ENCODE peak calls at places on chromosomes 3 and 15, in five cellular contexts. One of them, this sample, is unnamed.

GRCh38 chr3:51099794-51100542 is 285.1 kb upstream of the MANF start:
- DNase-seq in activated B cell treated with CpG ODN at 0.5 μM for 24 hours: no peak
- DNase-seq in IMR-90: peak
- DNase-seq in body of pancreas: peak
- DNase-seq in neural crest cell: peak
- DNase-seq in this sample: no peak

GRCh38 chr3:188234172-188234571 is 80.2 kb downstream of the LPP start:
- DNase-seq in neural crest cell: no peak
- DNase-seq in activated B cell treated with CpG ODN at 0.5 μM for 24 hours: no peak
- DNase-seq in IMR-90: peak
- DNase-seq in body of pancreas: no peak
- DNase-seq in this sample: no peak

GRCh38 chr3:195012571-195012970 is 258.4 kb downstream of the XXYLT1 start:
- DNase-seq in IMR-90: no peak
- DNase-seq in body of pancreas: no peak
- DNase-seq in neural crest cell: no peak
- DNase-seq in activated B cell treated with CpG ODN at 0.5 μM for 24 hours: no peak
- DNase-seq in this sample: no peak

GRCh38 chr15:80769471-80770355 is 9.5 kb upstream of the CEMIP start:
- DNase-seq in activated B cell treated with CpG ODN at 0.5 μM for 24 hours: no peak
- DNase-seq in neural crest cell: no peak
- DNase-seq in body of pancreas: no peak
- DNase-seq in IMR-90: no peak
- DNase-seq in this sample: no peak

GRCh38 chr3:190092250-190092649 is 28.4 kb downstream of the P3H2 start:
- DNase-seq in body of pancreas: no peak
- DNase-seq in activated B cell treated with CpG ODN at 0.5 μM for 24 hours: no peak
- DNase-seq in neural crest cell: no peak
- DNase-seq in IMR-90: peak
- DNase-seq in this sample: no peak

GRCh38 chr15:69729167-69729748 is 276.6 kb downstream of the RPLP1 start:
- DNase-seq in neural crest cell: peak
- DNase-seq in IMR-90: peak
- DNase-seq in body of pancreas: peak
- DNase-seq in activated B cell treated with CpG ODN at 0.5 μM for 24 hours: peak
- DNase-seq in this sample: no peak

GRCh38 chr15:89772933-89773583 is 3.1 kb upstream of the MESP2 start:
- DNase-seq in body of pancreas: peak
- DNase-seq in IMR-90: peak
- DNase-seq in neural crest cell: no peak
- DNase-seq in activated B cell treated with CpG ODN at 0.5 μM for 24 hours: no peak
- DNase-seq in this sample: no peak

GRCh38 chr3:85303156-85303555 is 344.4 kb downstream of the CADM2 start:
- DNase-seq in IMR-90: no peak
- DNase-seq in neural crest cell: no peak
- DNase-seq in body of pancreas: no peak
- DNase-seq in activated B cell treated with CpG ODN at 0.5 μM for 24 hours: no peak
- DNase-seq in this sample: no peak

GRCh38 chr3:157614896-157615295 is 111.7 kb upstream of the VEPH1 start:
- DNase-seq in neural crest cell: no peak
- DNase-seq in IMR-90: no peak
- DNase-seq in body of pancreas: no peak
- DNase-seq in activated B cell treated with CpG ODN at 0.5 μM for 24 hours: no peak
- DNase-seq in this sample: no peak

GRCh38 chr3:23966308-23966707 is 21.2 kb downstream of the NR1D2 start:
- DNase-seq in body of pancreas: no peak
- DNase-seq in activated B cell treated with CpG ODN at 0.5 μM for 24 hours: no peak
- DNase-seq in IMR-90: peak
- DNase-seq in neural crest cell: no peak
- DNase-seq in this sample: no peak

GRCh38 chr3:30085486-30085885 is 520.9 kb upstream of the TGFBR2 start:
- DNase-seq in neural crest cell: no peak
- DNase-seq in body of pancreas: no peak
- DNase-seq in IMR-90: no peak
- DNase-seq in activated B cell treated with CpG ODN at 0.5 μM for 24 hours: no peak
- DNase-seq in this sample: no peak

GRCh38 chr3:71436337-71436736 is 147.2 kb downstream of the FOXP1 start:
- DNase-seq in IMR-90: no peak
- DNase-seq in activated B cell treated with CpG ODN at 0.5 μM for 24 hours: no peak
- DNase-seq in body of pancreas: no peak
- DNase-seq in neural crest cell: no peak
- DNase-seq in this sample: no peak

GRCh38 chr3:177642482-177643163 is 445.3 kb upstream of the TBL1XR1 start:
- DNase-seq in IMR-90: no peak
- DNase-seq in neural crest cell: no peak
- DNase-seq in activated B cell treated with CpG ODN at 0.5 μM for 24 hours: no peak
- DNase-seq in body of pancreas: no peak
- DNase-seq in this sample: no peak

GRCh38 chr15:31214864-31215489 is 111.7 kb upstream of the KLF13 start:
- DNase-seq in neural crest cell: no peak
- DNase-seq in IMR-90: no peak
- DNase-seq in activated B cell treated with CpG ODN at 0.5 μM for 24 hours: no peak
- DNase-seq in body of pancreas: peak
- DNase-seq in this sample: no peak

GRCh38 chr3:14620512-14620911 is 31.1 kb upstream of the CCDC174 start:
- DNase-seq in IMR-90: no peak
- DNase-seq in activated B cell treated with CpG ODN at 0.5 μM for 24 hours: no peak
- DNase-seq in neural crest cell: peak
- DNase-seq in body of pancreas: peak
- DNase-seq in this sample: no peak

GRCh38 chr15:40762919-40763800 is 708 bp upstream of the GCHFR start:
- DNase-seq in activated B cell treated with CpG ODN at 0.5 μM for 24 hours: peak
- DNase-seq in neural crest cell: no peak
- DNase-seq in body of pancreas: peak
- DNase-seq in IMR-90: peak
- DNase-seq in this sample: no peak

GRCh38 chr15:63890617-63891016 is 56.9 kb upstream of the HERC1 start:
- DNase-seq in IMR-90: no peak
- DNase-seq in activated B cell treated with CpG ODN at 0.5 μM for 24 hours: no peak
- DNase-seq in body of pancreas: no peak
- DNase-seq in neural crest cell: no peak
- DNase-seq in this sample: no peak

GRCh38 chr15:27681038-27681437 is 418.1 kb downstream of the OCA2 start:
- DNase-seq in neural crest cell: no peak
- DNase-seq in body of pancreas: peak
- DNase-seq in activated B cell treated with CpG ODN at 0.5 μM for 24 hours: no peak
- DNase-seq in IMR-90: no peak
- DNase-seq in this sample: no peak

GRCh38 chr15:89360294-89360971 is 25.8 kb upstream of the POLG start:
- DNase-seq in IMR-90: no peak
- DNase-seq in activated B cell treated with CpG ODN at 0.5 μM for 24 hours: no peak
- DNase-seq in neural crest cell: no peak
- DNase-seq in body of pancreas: no peak
- DNase-seq in this sample: no peak

GRCh38 chr3:182178488-182179200 is 466.9 kb downstream of the SOX2 start:
- DNase-seq in IMR-90: no peak
- DNase-seq in body of pancreas: no peak
- DNase-seq in neural crest cell: no peak
- DNase-seq in activated B cell treated with CpG ODN at 0.5 μM for 24 hours: no peak
- DNase-seq in this sample: no peak

DNA sequence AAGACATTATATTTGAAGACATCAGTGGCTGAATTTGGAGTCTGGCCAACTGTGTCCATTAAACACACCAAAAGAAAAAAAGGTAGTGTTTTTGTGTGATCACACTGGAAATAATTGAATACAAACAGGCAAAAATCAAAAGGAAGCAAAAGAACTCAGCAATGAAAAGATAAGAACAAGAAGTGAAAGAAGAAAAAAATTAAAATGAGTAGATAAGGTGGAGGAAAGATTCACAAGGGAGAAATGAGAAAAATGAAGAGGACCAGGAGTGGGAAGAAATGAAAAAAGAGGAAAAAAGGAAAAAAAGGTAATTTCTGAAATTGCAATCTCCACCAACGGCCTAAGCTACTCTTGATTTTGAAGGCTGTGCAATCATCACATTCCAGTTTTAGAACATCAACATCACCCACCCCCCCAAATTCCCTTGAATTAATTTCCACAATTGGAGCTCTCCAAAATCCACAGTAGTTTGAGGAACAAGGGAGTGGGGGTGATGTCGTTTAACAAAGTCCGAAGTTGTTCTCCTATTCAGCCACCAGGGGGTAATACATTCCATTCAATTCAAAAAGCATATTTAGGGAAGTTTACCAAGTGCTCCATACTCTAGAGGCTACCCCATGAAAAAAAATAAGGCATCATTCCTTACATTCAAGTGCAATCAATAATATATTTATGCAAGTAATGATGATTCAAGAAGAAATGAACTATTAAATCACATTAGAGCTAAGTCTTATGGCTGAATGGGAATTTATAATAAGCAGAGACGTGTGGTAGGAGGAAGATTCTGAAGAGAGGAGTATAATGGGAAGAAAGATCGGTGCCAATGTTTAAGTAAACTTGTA is 37.4 kb downstream of the ZNF860 start:
- DNase-seq in activated B cell treated with CpG ODN at 0.5 μM for 24 hours: no peak
- DNase-seq in body of pancreas: no peak
- DNase-seq in neural crest cell: no peak
- DNase-seq in IMR-90: peak
- DNase-seq in this sample: no peak
- TF ChIP-seq CTCF in activated B cell treated with CpG ODN at 0.5 μM for 24 hours: no peak
- TF ChIP-seq CTCF in body of pancreas: peak
- TF ChIP-seq CTCF in neural crest cell: peak
- TF ChIP-seq CTCF in IMR-90: peak
- TF ChIP-seq CTCF in this sample: peak

DNA sequence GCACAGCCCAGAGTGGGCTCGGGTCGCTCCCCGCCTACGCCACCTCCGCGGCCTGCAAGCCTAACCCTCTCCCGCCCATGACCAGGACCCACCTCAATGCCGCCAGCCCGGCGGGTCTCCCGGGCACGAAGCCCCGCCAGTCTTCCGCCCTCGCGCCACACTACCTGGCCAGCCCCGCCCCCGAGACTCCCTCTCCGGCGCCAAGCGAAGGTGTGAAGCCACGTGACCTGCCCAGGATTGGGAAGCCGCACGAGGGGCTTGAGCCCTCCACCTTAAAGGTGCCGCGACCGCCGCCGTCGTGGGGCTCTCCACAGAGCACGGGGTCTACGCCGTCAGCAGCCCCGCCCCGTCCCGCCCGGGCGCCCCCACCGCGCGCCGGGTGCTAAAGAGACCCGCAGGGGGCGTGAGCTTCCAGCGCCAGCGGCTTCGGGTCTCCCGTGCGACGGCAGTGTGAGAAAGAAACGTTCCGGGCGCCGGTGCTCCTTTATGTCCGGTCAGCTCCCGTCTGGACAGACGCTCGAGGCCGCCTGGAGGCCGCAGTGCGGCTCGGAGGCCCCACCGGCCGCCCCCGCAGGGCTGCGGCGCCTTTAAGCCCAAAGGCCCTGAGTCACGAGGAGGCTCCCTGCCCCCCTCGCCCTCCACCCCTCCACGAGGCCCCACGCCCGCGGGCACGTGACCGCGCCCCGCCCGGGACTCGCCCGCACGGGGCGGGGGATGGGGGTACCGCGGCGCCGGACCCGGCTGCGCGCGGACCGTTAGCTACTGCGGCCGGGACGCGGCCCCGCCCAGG is at the start of gene CPEB1:
- DNase-seq in body of pancreas: peak
- DNase-seq in activated B cell treated with CpG ODN at 0.5 μM for 24 hours: peak
- DNase-seq in neural crest cell: peak
- DNase-seq in IMR-90: peak
- DNase-seq in this sample: no peak
- TF ChIP-seq CTCF in body of pancreas: no peak
- TF ChIP-seq CTCF in activated B cell treated with CpG ODN at 0.5 μM for 24 hours: no peak
- TF ChIP-seq CTCF in neural crest cell: peak
- TF ChIP-seq CTCF in IMR-90: peak
- TF ChIP-seq CTCF in this sample: peak

GRCh38 chr15:57138260-57138895 is 219.9 kb downstream of the TCF12 start:
- DNase-seq in body of pancreas: peak
- DNase-seq in activated B cell treated with CpG ODN at 0.5 μM for 24 hours: no peak
- DNase-seq in neural crest cell: peak
- DNase-seq in IMR-90: peak
- DNase-seq in this sample: peak
- TF ChIP-seq CTCF in body of pancreas: peak
- TF ChIP-seq CTCF in activated B cell treated with CpG ODN at 0.5 μM for 24 hours: no peak
- TF ChIP-seq CTCF in neural crest cell: peak
- TF ChIP-seq CTCF in IMR-90: peak
- TF ChIP-seq CTCF in this sample: peak

DNA sequence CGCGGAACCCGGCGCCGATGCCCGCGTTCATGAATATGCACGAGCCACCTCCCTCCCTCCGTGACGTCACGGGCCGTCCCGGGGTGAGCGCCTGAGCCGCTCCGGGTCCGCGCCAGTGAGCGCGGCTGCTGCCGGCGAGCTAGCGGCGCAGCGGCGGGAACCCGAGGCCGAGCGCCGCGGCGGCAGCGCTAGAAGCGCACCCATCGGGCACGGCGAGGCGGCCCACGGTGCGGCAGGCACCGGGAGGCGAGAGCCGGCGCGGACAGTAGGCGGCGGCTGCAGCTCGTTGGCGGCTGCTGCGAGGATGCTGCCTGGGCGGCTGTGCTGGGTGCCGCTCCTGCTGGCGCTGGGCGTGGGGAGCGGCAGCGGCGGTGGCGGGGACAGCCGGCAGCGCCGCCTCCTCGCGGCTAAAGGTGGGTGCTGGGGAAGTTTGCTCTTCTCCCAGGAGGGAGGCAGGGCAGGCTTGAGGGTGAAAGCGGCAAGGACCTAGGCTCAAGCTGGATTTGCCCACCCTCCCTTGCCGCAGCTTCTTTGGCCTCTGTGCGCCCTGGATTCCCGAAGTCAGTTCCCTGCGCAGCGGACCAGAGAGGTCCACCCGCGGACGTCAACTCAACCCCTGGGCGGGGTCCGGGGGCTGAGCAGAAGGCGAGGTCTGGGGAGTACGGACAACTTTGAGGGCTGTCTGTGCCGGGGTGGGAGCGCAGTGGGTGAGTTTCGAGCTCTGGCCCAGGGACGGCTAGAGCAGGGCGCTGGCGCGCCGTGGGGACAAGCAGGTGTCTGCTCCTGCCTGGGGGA is at the start of gene CLSTN2:
- DNase-seq in IMR-90: no peak
- DNase-seq in activated B cell treated with CpG ODN at 0.5 μM for 24 hours: no peak
- DNase-seq in body of pancreas: peak
- DNase-seq in neural crest cell: peak
- DNase-seq in this sample: peak
- TF ChIP-seq CTCF in IMR-90: no peak
- TF ChIP-seq CTCF in activated B cell treated with CpG ODN at 0.5 μM for 24 hours: no peak
- TF ChIP-seq CTCF in body of pancreas: peak
- TF ChIP-seq CTCF in neural crest cell: peak
- TF ChIP-seq CTCF in this sample: no peak

DNA sequence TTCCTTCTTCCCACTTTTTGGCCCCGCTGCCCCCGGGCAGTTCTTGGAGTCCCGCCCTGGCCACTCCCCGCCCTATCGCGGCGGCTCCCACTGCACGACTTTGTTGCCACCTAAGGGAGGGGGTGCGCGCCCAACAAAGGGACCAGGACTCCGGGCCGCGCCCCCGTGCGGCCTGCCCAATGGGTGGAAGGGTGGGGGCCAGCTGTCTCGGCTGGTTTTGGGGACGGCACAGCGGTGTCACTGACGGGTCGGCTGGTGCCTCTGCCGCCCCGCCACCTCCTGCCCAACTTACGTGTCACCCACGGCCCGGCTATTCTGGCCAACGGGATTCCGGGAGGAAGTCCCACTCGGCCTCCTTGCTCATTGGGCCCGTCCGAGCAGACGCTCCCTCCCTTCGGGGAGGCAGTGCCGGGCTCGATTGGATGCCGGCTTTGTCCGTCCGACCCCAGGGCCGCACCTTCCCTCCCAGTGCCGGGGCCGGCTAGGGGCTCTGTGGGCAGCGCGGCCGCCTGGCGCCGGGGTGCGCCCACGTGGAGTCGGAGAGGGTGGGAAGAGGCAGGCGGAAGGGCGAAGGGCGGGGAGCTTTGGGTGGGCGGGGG is at the start of gene GOLIM4:
- DNase-seq in IMR-90: peak
- DNase-seq in activated B cell treated with CpG ODN at 0.5 μM for 24 hours: peak
- DNase-seq in body of pancreas: peak
- DNase-seq in neural crest cell: peak
- DNase-seq in this sample: peak
- TF ChIP-seq CTCF in IMR-90: no peak
- TF ChIP-seq CTCF in activated B cell treated with CpG ODN at 0.5 μM for 24 hours: no peak
- TF ChIP-seq CTCF in body of pancreas: no peak
- TF ChIP-seq CTCF in neural crest cell: no peak
- TF ChIP-seq CTCF in this sample: no peak